ENCODE peak calls at places on chromosomes 16 and 17, in five cellular contexts. One of them, this sample, is unnamed.

GRCh38 chr16:30892670-30893069 is 1.2 kb downstream of the BCL7C start:
- DNase-seq in iris pigment epithelial cell: no peak
- DNase-seq in stimulated activated CD8-positive, alpha-beta memory T cell treated with anti-CD3 and anti-CD28 coated beads, Interleukin-4, amount 100 ng/mL, for 1 hour: no peak
- DNase-seq in aorta: no peak
- DNase-seq in NCI-H1105: no peak
- DNase-seq in this sample: no peak

GRCh38 chr17:77124192-77124908 is 16.4 kb upstream of the SEC14L1 start:
- DNase-seq in iris pigment epithelial cell: peak
- DNase-seq in stimulated activated CD8-positive, alpha-beta memory T cell treated with anti-CD3 and anti-CD28 coated beads, Interleukin-4, amount 100 ng/mL, for 1 hour: no peak
- DNase-seq in aorta: peak
- DNase-seq in NCI-H1105: no peak
- DNase-seq in this sample: peak

GRCh38 chr16:20903889-20904506 is 3.4 kb downstream of the LYRM1 start:
- DNase-seq in NCI-H1105: no peak
- DNase-seq in stimulated activated CD8-positive, alpha-beta memory T cell treated with anti-CD3 and anti-CD28 coated beads, Interleukin-4, amount 100 ng/mL, for 1 hour: no peak
- DNase-seq in aorta: no peak
- DNase-seq in iris pigment epithelial cell: no peak
- DNase-seq in this sample: no peak

GRCh38 chr17:61167050-61167449 is 232.6 kb upstream of the TBX2 start:
- DNase-seq in iris pigment epithelial cell: no peak
- DNase-seq in stimulated activated CD8-positive, alpha-beta memory T cell treated with anti-CD3 and anti-CD28 coated beads, Interleukin-4, amount 100 ng/mL, for 1 hour: no peak
- DNase-seq in NCI-H1105: no peak
- DNase-seq in aorta: no peak
- DNase-seq in this sample: no peak

GRCh38 chr17:2075336-2076056 is 20.6 kb downstream of the HIC1 start:
- DNase-seq in iris pigment epithelial cell: peak
- DNase-seq in stimulated activated CD8-positive, alpha-beta memory T cell treated with anti-CD3 and anti-CD28 coated beads, Interleukin-4, amount 100 ng/mL, for 1 hour: no peak
- DNase-seq in aorta: peak
- DNase-seq in NCI-H1105: no peak
- DNase-seq in this sample: peak

GRCh38 chr17:48567209-48567608 is 10.9 kb downstream of the HOXB4 start:
- DNase-seq in stimulated activated CD8-positive, alpha-beta memory T cell treated with anti-CD3 and anti-CD28 coated beads, Interleukin-4, amount 100 ng/mL, for 1 hour: no peak
- DNase-seq in aorta: no peak
- DNase-seq in iris pigment epithelial cell: no peak
- DNase-seq in NCI-H1105: no peak
- DNase-seq in this sample: no peak

GRCh38 chr17:73131993-73132595 is 32.7 kb upstream of the SSTR2 start:
- DNase-seq in iris pigment epithelial cell: no peak
- DNase-seq in NCI-H1105: no peak
- DNase-seq in stimulated activated CD8-positive, alpha-beta memory T cell treated with anti-CD3 and anti-CD28 coated beads, Interleukin-4, amount 100 ng/mL, for 1 hour: no peak
- DNase-seq in aorta: no peak
- DNase-seq in this sample: no peak

GRCh38 chr16:86978445-86979030 is 338.7 kb downstream of the C16orf95 start:
- DNase-seq in aorta: no peak
- DNase-seq in stimulated activated CD8-positive, alpha-beta memory T cell treated with anti-CD3 and anti-CD28 coated beads, Interleukin-4, amount 100 ng/mL, for 1 hour: no peak
- DNase-seq in NCI-H1105: no peak
- DNase-seq in iris pigment epithelial cell: no peak
- DNase-seq in this sample: no peak

GRCh38 chr16:50304467-50305440 is 38.4 kb downstream of the ADCY7 start:
- DNase-seq in NCI-H1105: no peak
- DNase-seq in aorta: peak
- DNase-seq in iris pigment epithelial cell: no peak
- DNase-seq in stimulated activated CD8-positive, alpha-beta memory T cell treated with anti-CD3 and anti-CD28 coated beads, Interleukin-4, amount 100 ng/mL, for 1 hour: no peak
- DNase-seq in this sample: no peak

GRCh38 chr16:81623365-81624102 is 155.6 kb upstream of the PLCG2 start:
- DNase-seq in stimulated activated CD8-positive, alpha-beta memory T cell treated with anti-CD3 and anti-CD28 coated beads, Interleukin-4, amount 100 ng/mL, for 1 hour: peak
- DNase-seq in NCI-H1105: peak
- DNase-seq in aorta: no peak
- DNase-seq in iris pigment epithelial cell: peak
- DNase-seq in this sample: no peak

GRCh38 chr16:16000685-16001084 is 51.3 kb downstream of the ABCC1 start:
- DNase-seq in iris pigment epithelial cell: no peak
- DNase-seq in NCI-H1105: no peak
- DNase-seq in stimulated activated CD8-positive, alpha-beta memory T cell treated with anti-CD3 and anti-CD28 coated beads, Interleukin-4, amount 100 ng/mL, for 1 hour: no peak
- DNase-seq in aorta: no peak
- DNase-seq in this sample: no peak

GRCh38 chr17:79950306-79950705 is 85.4 kb downstream of the TBC1D16 start:
- DNase-seq in aorta: peak
- DNase-seq in stimulated activated CD8-positive, alpha-beta memory T cell treated with anti-CD3 and anti-CD28 coated beads, Interleukin-4, amount 100 ng/mL, for 1 hour: no peak
- DNase-seq in iris pigment epithelial cell: no peak
- DNase-seq in NCI-H1105: no peak
- DNase-seq in this sample: no peak

GRCh38 chr17:3639981-3640596 is 3.5 kb downstream of the CTNS start:
- DNase-seq in aorta: peak
- DNase-seq in NCI-H1105: no peak
- DNase-seq in stimulated activated CD8-positive, alpha-beta memory T cell treated with anti-CD3 and anti-CD28 coated beads, Interleukin-4, amount 100 ng/mL, for 1 hour: no peak
- DNase-seq in iris pigment epithelial cell: peak
- DNase-seq in this sample: peak

GRCh38 chr16:81873843-81874752 is 95.0 kb downstream of the PLCG2 start:
- DNase-seq in iris pigment epithelial cell: peak
- DNase-seq in NCI-H1105: no peak
- DNase-seq in aorta: peak
- DNase-seq in stimulated activated CD8-positive, alpha-beta memory T cell treated with anti-CD3 and anti-CD28 coated beads, Interleukin-4, amount 100 ng/mL, for 1 hour: peak
- DNase-seq in this sample: peak

GRCh38 chr16:72788269-72788809 is 259.6 kb downstream of the ZFHX3 start:
- DNase-seq in NCI-H1105: no peak
- DNase-seq in stimulated activated CD8-positive, alpha-beta memory T cell treated with anti-CD3 and anti-CD28 coated beads, Interleukin-4, amount 100 ng/mL, for 1 hour: no peak
- DNase-seq in iris pigment epithelial cell: no peak
- DNase-seq in aorta: no peak
- DNase-seq in this sample: no peak

GRCh38 chr16:90072442-90073105 is 4.6 kb downstream of the PRDM7 start:
- DNase-seq in stimulated activated CD8-positive, alpha-beta memory T cell treated with anti-CD3 and anti-CD28 coated beads, Interleukin-4, amount 100 ng/mL, for 1 hour: no peak
- DNase-seq in aorta: no peak
- DNase-seq in NCI-H1105: no peak
- DNase-seq in iris pigment epithelial cell: peak
- DNase-seq in this sample: no peak

This sample was measured in astrocyte.